ENCODE peak calls at places on chromosomes 16 and 17, in five cellular contexts. X is stimulated activated naive B cell treated with anti-CD40 and anti-IgM and Interleukin-4, amounts not matched to agents 10 μg/mL and 1 μg/mL and 100 μg/mL, for 72 hours; B is glutamatergic neuron; Y is substantia nigra; T is C1 segment of cervical spinal cord. U is an unnamed sample.

GRCh38 chr16:72664122-72664479 is 383.8 kb downstream of the ZFHX3 start:
- DNase-seq in X (no peak), Y (no peak), T (no peak), B (no peak), U (no peak)

GRCh38 chr17:77003699-77004098 is 135.5 kb downstream of the MGAT5B start:
- DNase-seq in T (no peak), B (no peak), Y (no peak), X (no peak), U (no peak)

GRCh38 chr16:243348-243747 is 8.7 kb downstream of the FAM234A start:
- DNase-seq in X (no peak), Y (no peak), B (no peak), T (no peak), U (no peak)

GRCh38 chr17:50218771-50219315 is 17.4 kb upstream of the COL1A1 start:
- DNase-seq in B (no peak), Y (no peak), X (no peak), T (no peak), U (no peak)

GRCh38 chr17:78534492-78535284 is 42.5 kb downstream of the DNAH17 start:
- DNase-seq in B (no peak), X (no peak), T (no peak), Y (no peak), U (no peak)

GRCh38 chr16:9612267-9612666 is 520.8 kb downstream of the HAPSTR1 start:
- DNase-seq in B (no peak), T (no peak), X (no peak), Y (no peak), U (no peak)

GRCh38 chr17:67819722-67820121 is 5.6 kb upstream of the BPTF start:
- DNase-seq in Y (no peak), B (no peak), T (no peak), X (no peak), U (no peak)

GRCh38 chr17:16243811-16244567 is 27.0 kb downstream of the PIGL start:
- DNase-seq in X (no peak), T (no peak), Y (no peak), B (no peak), U (no peak)

GRCh38 chr16:57167951-57168350 is 17.9 kb downstream of the PSME3IP1 start:
- DNase-seq in Y (no peak), B (no peak), X (no peak), T (no peak), U (peak; percentile 88)

GRCh38 chr16:11783319-11784047 is 13.6 kb downstream of the ZC3H7A start:
- DNase-seq in X (peak; percentile 59), Y (no peak), T (no peak), B (no peak), U (peak; percentile 17)

GRCh38 chr16:89094252-89094901 is 725 bp downstream of the ACSF3 start:
- DNase-seq in X (no peak), T (no peak), B (no peak), Y (no peak), U (no peak)

GRCh38 chr16:87580855-87581261 is 21.4 kb upstream of the JPH3 start:
- DNase-seq in T (no peak), B (no peak), Y (no peak), X (no peak), U (no peak)

GRCh38 chr16:168424-168823 is 2.6 kb downstream of the HBM start:
- DNase-seq in Y (no peak), T (no peak), B (no peak), X (no peak), U (no peak)

GRCh38 chr17:20934288-20934687 is 108.5 kb downstream of the USP22 start:
- DNase-seq in X (no peak), T (no peak), Y (no peak), B (no peak), U (no peak)

GRCh38 chr17:63069245-63069644 is 103.2 kb downstream of the TANC2 start:
- DNase-seq in B (no peak), X (no peak), T (no peak), Y (no peak), U (no peak)

GRCh38 chr16:74868501-74868900 is 93.9 kb upstream of the FA2H start:
- DNase-seq in X (no peak), Y (no peak), T (no peak), B (no peak), U (no peak)

GRCh38 chr17:80363518-80364090 is 51.4 kb upstream of the ENDOV start:
- DNase-seq in X (no peak), T (no peak), B (no peak), Y (no peak), U (no peak)

GRCh38 chr17:76091526-76092285 is 11.9 kb downstream of the EXOC7 start:
- DNase-seq in X (no peak), B (no peak), T (no peak), Y (no peak), U (no peak)

GRCh38 chr16:5845046-5845445 is 747.5 kb upstream of the EEF2KMT start:
- DNase-seq in X (no peak), T (no peak), B (no peak), Y (no peak), U (no peak)

GRCh38 chr16:83899272-83899897 is 470 bp downstream of the MLYCD start:
- DNase-seq in B (peak; percentile 60), X (peak; percentile 20), T (no peak), Y (peak; percentile 52), U (peak; percentile 59)

GRCh38 chr17:14201087-14201486 is 35.6 kb downstream of the CDRT15 start:
- DNase-seq in X (no peak), Y (no peak), B (no peak), T (no peak), U (no peak)

U was measured in globus pallidus.